ENCODE peak calls at places on chromosome 17, in nine cellular contexts. Z is hepatocyte, D is H1, A is tibial artery, N is IMR-90, L is AG09319, K is kidney epithelial cell, O is body of pancreas, X is NB4. I is an unnamed sample.

GRCh38 chr17:64938925-64939474 is 19.7 kb upstream of the LRRC37A3 start:
- DNase-seq in X (peak; percentile 64), L (no peak), A (no peak), K (no peak), Z (peak; percentile 58), O (peak; percentile 38), D (peak; percentile 25), N (peak; percentile 25), I (no peak)

GRCh38 chr17:68302066-68302564 is 10.8 kb downstream of the ARSG start:
- DNase-seq in Z (no peak), X (no peak), D (no peak), O (no peak), N (peak; percentile 42), K (no peak), L (no peak), A (no peak), I (no peak)

GRCh38 chr17:77402159-77402731 is 261.5 kb downstream of the SEC14L1 start:
- DNase-seq in A (no peak), O (no peak), D (no peak), N (no peak), Z (no peak), L (no peak), K (no peak), X (no peak), I (no peak)

GRCh38 chr17:68298601-68299000 is 7.3 kb downstream of the ARSG start:
- DNase-seq in N (no peak), O (no peak), A (no peak), L (no peak), X (no peak), Z (no peak), D (no peak), K (no peak), I (no peak)

GRCh38 chr17:72691601-72692000 is 400.9 kb downstream of the SLC39A11 start:
- DNase-seq in X (no peak), K (no peak), A (no peak), D (no peak), L (no peak), O (no peak), N (peak; percentile 98), Z (no peak), I (no peak)

GRCh38 chr17:72176902-72177660 is 56.3 kb downstream of the SOX9 start:
- DNase-seq in D (no peak), A (no peak), X (no peak), K (no peak), Z (no peak), O (no peak), N (peak; percentile 77), L (no peak), I (peak; percentile 59)

GRCh38 chr17:69857412-69857835 is 217.6 kb upstream of the KCNJ16 start:
- DNase-seq in A (no peak), K (peak; percentile 18), D (no peak), O (no peak), X (peak; percentile 1), L (peak; percentile 76), N (peak; percentile 95), Z (peak; percentile 19), I (no peak)

GRCh38 chr17:266701-267656 is 85.5 kb upstream of the DOC2B start:
- DNase-seq in K (no peak), Z (no peak), A (peak; percentile 65), N (no peak), X (no peak), L (no peak), O (peak; percentile 10), D (no peak), I (no peak)

GRCh38 chr17:50050431-50051032 is 5.4 kb upstream of the ITGA3 start:
- DNase-seq in Z (no peak), A (no peak), N (no peak), X (no peak), O (no peak), L (no peak), D (no peak), K (no peak), I (no peak)

DNA sequence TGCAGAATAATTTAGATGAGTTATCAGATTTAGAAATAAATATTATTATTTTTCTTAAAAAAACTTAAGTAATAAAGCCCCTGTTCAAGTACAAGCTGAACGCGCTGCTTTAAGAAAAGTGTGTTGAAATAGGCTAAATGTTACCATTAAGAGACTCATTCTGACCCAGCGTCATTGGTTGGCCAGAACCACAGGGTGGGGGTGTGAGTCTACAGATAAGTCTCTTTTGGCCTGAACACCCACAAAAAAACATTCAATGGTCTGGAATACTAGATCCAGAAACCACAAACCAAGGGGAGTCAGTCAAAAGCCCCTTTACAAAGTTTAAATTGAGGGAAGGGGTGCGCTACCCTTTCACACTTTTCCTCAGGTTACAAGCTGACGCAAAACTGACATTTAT is 776.1 kb downstream of the KCNJ2 start:
- DNase-seq in Z (no peak), X (no peak), O (no peak), D (no peak), A (no peak), L (no peak), N (no peak), K (no peak), I (no peak)
- TF ChIP-seq CTCF in Z (no peak), X (no peak), O (no peak), D (peak; percentile 49), A (no peak), L (no peak), N (no peak), K (no peak), I (no peak)

GRCh38 chr17:55436224-55437164 is 14.9 kb upstream of the MMD start:
- DNase-seq in O (no peak), A (no peak), Z (no peak), N (no peak), D (no peak), K (no peak), X (no peak), L (no peak), I (no peak)

GRCh38 chr17:55434721-55435120 is 13.1 kb upstream of the MMD start:
- DNase-seq in Z (no peak), O (no peak), K (no peak), L (no peak), A (no peak), D (no peak), X (no peak), N (peak; percentile 41), I (no peak)

GRCh38 chr17:55435408-55435807 is 13.8 kb upstream of the MMD start:
- DNase-seq in Z (no peak), K (no peak), L (no peak), D (no peak), O (no peak), N (no peak), A (no peak), X (no peak), I (no peak)

GRCh38 chr17:55440391-55440790 is 18.8 kb upstream of the MMD start:
- DNase-seq in K (no peak), L (no peak), N (no peak), Z (no peak), D (no peak), X (no peak), O (no peak), A (no peak), I (no peak)

DNA sequence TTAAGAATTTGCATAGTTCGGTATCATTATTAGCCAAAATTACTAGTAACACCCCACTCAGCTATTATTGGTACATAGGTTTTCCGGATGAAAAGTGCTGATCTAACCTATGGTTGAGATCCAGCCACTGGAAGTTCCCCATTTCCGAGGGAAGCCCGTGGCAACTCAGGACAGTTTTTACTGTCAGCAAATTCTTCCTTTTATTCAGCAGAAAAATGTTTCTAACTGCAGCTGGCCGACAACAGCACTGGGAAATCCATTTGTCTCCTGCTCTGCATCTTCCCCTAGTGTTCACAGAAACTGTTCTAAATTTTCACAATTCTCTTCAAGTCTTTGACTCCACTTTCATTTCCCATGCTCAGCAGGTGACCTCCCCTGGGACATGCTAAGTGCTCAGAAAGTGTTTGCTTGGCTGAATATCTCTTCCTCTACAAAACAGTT is 15.6 kb upstream of the MMD start:
- DNase-seq in A (no peak), K (no peak), D (no peak), Z (no peak), X (peak; percentile 58), O (no peak), L (no peak), N (no peak), I (no peak)
- TF ChIP-seq CTCF in A (no peak), K (no peak), D (no peak), Z (no peak), X (no peak), O (no peak), L (no peak), N (no peak), I (no peak)

GRCh38 chr17:47844230-47844629 is 3.2 kb upstream of the SCRN2 start:
- DNase-seq in A (no peak), Z (no peak), O (no peak), D (no peak), K (no peak), L (no peak), X (no peak), N (peak; percentile 58), I (no peak)

GRCh38 chr17:47846741-47847340 is 4.1 kb downstream of the SP6 start:
- DNase-seq in X (no peak), L (no peak), Z (no peak), O (no peak), A (no peak), N (no peak), K (no peak), D (no peak), I (no peak)

GRCh38 chr17:47843391-47843730 is 2.3 kb upstream of the SCRN2 start:
- DNase-seq in L (no peak), O (no peak), Z (no peak), K (no peak), X (no peak), A (no peak), N (no peak), D (no peak), I (no peak)

GRCh38 chr17:47847341-47848197 is 3.4 kb downstream of the SP6 start:
- DNase-seq in X (no peak), A (no peak), K (no peak), L (no peak), D (no peak), O (no peak), Z (no peak), N (no peak), I (no peak)

DNA sequence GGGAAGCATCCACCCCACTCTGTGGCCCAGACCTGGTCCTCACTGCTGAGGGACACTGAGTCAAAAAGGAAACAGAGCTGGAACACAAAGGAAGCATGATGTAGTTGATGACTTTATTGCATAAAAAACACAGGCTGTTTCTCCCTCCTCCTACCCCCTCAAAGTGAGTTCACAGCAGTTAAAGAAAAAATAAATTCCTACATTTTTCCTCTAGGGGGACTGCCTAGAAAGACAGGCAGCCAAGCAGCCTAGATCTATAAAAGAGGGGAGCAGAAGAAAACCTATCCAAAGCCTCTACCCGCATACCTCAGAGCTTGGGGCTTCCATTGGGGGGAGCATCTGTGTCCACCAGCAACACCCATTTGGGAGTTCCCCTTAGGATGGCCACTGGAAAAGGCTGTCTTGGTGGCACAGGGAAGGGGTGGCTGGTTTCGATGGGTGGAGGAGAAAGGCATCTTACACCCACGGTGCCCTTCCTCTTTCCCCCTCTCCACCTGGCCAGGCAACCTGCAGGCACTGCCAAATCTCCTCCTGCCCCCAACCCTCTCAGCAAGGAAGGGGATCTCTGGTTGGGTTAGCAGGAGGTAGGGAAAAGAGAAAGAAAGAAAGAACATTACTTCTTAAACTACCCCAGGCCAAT is 3.9 kb upstream of the SCRN2 start:
- DNase-seq in Z (no peak), K (no peak), D (no peak), N (peak; percentile 18), L (no peak), O (no peak), X (peak; percentile 30), A (no peak), I (no peak)
- TF ChIP-seq CTCF in Z (peak; percentile 31), K (no peak), D (peak; percentile 42), N (peak; percentile 37), L (peak; percentile 38), O (peak; percentile 8), X (peak; percentile 41), A (no peak), I (peak; percentile 44)

GRCh38 chr17:74859439-74860228 is at the start of gene GRIN2C:
- DNase-seq in D (no peak), Z (peak; percentile 42), X (no peak), K (no peak), O (no peak), L (no peak), N (no peak), A (no peak), I (no peak)
- TF ChIP-seq CTCF in D (peak; percentile 7), Z (peak; percentile 47), X (no peak), K (no peak), O (peak; percentile 34), L (no peak), N (peak; percentile 24), A (peak; percentile 13), I (no peak)